ENCODE peak calls at places on chromosomes 6 and 20, in eight cellular contexts. X, L, C, I, Z, N, O and A are unnamed samples.

GRCh38 chr20:45779011-45779915 is 12.4 kb downstream of the WFDC3 start:
- DNase-seq in X (peak), L (peak), C (no peak), I (peak), Z (peak), N (no peak), O (peak), A (peak)

GRCh38 chr6:24802271-24803059 is 3.7 kb upstream of the ARMH2 start:
- DNase-seq in X (peak), L (peak), C (no peak), I (no peak), Z (peak), N (no peak), O (no peak), A (no peak)

GRCh38 chr6:121686611-121687023 is 251.2 kb downstream of the GJA1 start:
- DNase-seq in X (no peak), L (no peak), C (peak), I (no peak), Z (no peak), N (no peak), O (no peak), A (no peak)

GRCh38 chr6:45132059-45132458 is 196.1 kb upstream of the RUNX2 start:
- DNase-seq in X (peak), L (no peak), C (no peak), I (peak), Z (no peak), N (no peak), O (peak), A (no peak)

GRCh38 chr6:82959385-82959941 is 106.2 kb downstream of the UBE3D start:
- DNase-seq in X (peak), L (peak), C (no peak), I (peak), Z (no peak), N (no peak), O (no peak), A (peak)

GRCh38 chr6:54262956-54263355 is 45.3 kb upstream of the TINAG start:
- DNase-seq in X (no peak), L (no peak), C (no peak), I (no peak), Z (no peak), N (no peak), O (no peak), A (no peak)

GRCh38 chr6:83958250-83958685 is 75.3 kb upstream of the MRAP2 start:
- DNase-seq in X (peak), L (peak), C (no peak), I (peak), Z (peak), N (no peak), O (no peak), A (no peak)

GRCh38 chr20:63487781-63488241 is 11.1 kb downstream of the EEF1A2 start:
- DNase-seq in X (no peak), L (no peak), C (no peak), I (no peak), Z (no peak), N (no peak), O (no peak), A (no peak)

GRCh38 chr20:10647909-10648308 is 25.9 kb downstream of the JAG1 start:
- DNase-seq in X (no peak), L (no peak), C (no peak), I (no peak), Z (no peak), N (no peak), O (no peak), A (no peak)

GRCh38 chr6:125670586-125670985 is 78.8 kb upstream of the HEY2 start:
- DNase-seq in X (no peak), L (no peak), C (no peak), I (no peak), Z (no peak), N (no peak), O (no peak), A (no peak)

GRCh38 chr6:6461138-6461537 is 127.4 kb upstream of the LY86 start:
- DNase-seq in X (no peak), L (no peak), C (no peak), I (peak), Z (peak), N (no peak), O (no peak), A (no peak)

GRCh38 chr6:106546322-106547052 is 82.8 kb downstream of the RTN4IP1 start:
- DNase-seq in X (peak), L (peak), C (no peak), I (peak), Z (peak), N (no peak), O (peak), A (peak)